ENCODE peak calls at places on chromosomes 11 and 22, in nine cellular contexts. K is left ventricle myocardium inferior, M is nephron progenitor cell, O is A549, W is progenitor cell of endocrine pancreas, Q is heart left ventricle, P is kidney, E is OCI-LY7, Z is WTC11. J is an unnamed sample.
A peak's percentile ranks its signal among the peaks of the same experiment; 100 is the strongest.

GRCh38 chr11:73195191-73196007 is 22.7 kb upstream of the P2RY2 start:
- DNase-seq in K (no peak), M (no peak), O (peak; percentile 64), W (no peak), Q (no peak), P (peak; percentile 48), E (no peak), Z (peak; percentile 8), J (no peak)

GRCh38 chr11:20110908-20111669 is 49.2 kb downstream of the DBX1 start:
- DNase-seq in K (no peak), M (peak; percentile 63), O (peak; percentile 70), W (peak; percentile 52), Q (no peak), P (no peak), E (peak; percentile 65), Z (peak; percentile 83), J (peak; percentile 68)

GRCh38 chr22:40240160-40240559 is 62.4 kb downstream of the TNRC6B start:
- DNase-seq in K (no peak), M (no peak), O (no peak), W (no peak), Q (no peak), P (no peak), E (no peak), Z (no peak), J (no peak)

GRCh38 chr11:70538641-70539359 is 140.5 kb downstream of the CTTN start:
- DNase-seq in K (no peak), M (no peak), O (no peak), W (no peak), Q (no peak), P (peak; percentile 40), E (no peak), Z (no peak), J (no peak)

GRCh38 chr11:66493124-66493523 is 12.9 kb downstream of the DPP3 start:
- DNase-seq in K (no peak), M (no peak), O (no peak), W (no peak), Q (no peak), P (no peak), E (no peak), Z (no peak), J (no peak)

GRCh38 chr11:65425105-65425970 is 2.7 kb downstream of the NEAT1 start:
- DNase-seq in K (peak; percentile 12), M (no peak), O (no peak), W (no peak), Q (no peak), P (peak; percentile 66), E (peak; percentile 86), Z (no peak), J (peak; percentile 32)

GRCh38 chr11:33775832-33776231 is 1.5 kb upstream of the FBXO3 start:
- DNase-seq in K (no peak), M (no peak), O (no peak), W (no peak), Q (no peak), P (no peak), E (no peak), Z (no peak), J (peak; percentile 32)

GRCh38 chr22:20788627-20789344 is 14.9 kb downstream of the SERPIND1 start:
- DNase-seq in K (no peak), M (no peak), O (no peak), W (no peak), Q (no peak), P (no peak), E (no peak), Z (no peak), J (no peak)

DNA sequence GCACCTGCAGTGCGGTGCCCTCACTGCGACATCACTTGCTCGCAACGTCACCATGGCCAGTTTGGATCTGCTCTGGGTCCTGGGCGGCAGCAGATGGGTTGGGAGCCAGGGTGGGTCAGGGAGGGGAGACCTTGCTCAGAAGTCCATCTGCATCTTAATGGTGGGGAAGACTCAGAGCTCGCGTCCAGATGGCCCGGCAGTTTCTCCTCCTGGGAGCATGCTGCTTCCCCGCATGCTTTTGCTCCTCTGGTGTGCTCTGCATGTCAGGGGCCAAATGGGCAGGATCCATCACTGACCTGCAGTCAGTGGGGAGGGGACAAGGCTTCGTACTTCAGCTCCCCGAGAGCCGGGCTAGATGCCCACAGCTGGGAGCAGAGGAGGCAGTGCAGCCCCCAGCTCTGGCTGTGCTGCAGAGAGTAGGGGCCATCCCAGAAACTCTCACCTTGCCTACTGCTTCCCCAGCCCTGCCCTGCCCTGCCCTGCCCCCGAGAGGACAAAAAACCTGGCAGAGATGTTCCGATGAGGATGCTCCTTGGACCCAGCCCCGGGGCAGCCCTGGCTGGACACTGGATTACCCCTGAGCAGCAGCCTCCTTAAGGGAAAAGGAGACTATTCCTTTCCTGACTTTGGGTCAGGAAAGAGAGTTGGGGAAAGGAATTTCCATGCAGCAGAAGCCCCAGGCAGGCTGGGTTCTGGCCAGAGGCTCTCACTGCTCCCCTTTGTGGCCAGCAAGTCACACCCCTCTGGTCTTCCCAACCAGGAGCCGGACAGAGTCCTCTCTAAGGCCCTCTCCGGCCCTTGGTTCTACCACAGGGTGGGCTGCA is 149.9 kb downstream of the PKNOX2 start:
- DNase-seq in K (no peak), M (no peak), O (no peak), W (no peak), Q (no peak), P (no peak), E (no peak), Z (no peak), J (no peak)
- TF ChIP-seq CTCF in K (no peak), M (no peak), O (no peak), W (no peak), Q (no peak), P (no peak), E (no peak), Z (no peak), J (no peak)

DNA sequence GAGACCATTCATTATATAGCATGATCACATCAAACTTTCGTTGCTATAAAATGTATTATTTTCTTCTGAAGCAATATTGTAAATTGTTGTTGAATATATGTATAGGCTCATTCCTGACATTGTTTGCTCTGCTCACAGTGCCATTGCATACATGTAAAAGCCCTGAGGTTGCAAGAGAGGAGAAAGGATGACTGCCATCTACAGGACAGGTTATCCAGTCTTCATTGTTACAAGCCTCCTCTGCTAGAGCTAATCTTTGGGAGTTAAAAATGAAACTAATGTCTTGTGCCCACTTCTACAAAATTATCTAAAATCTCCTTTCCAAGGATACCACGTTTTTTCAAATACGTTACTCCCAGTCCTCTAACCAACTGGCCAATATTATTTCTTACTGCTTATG is 16.4 kb upstream of the OR5AL1 start:
- DNase-seq in K (no peak), M (no peak), O (no peak), W (no peak), Q (no peak), P (no peak), E (no peak), Z (no peak), J (no peak)
- TF ChIP-seq CTCF in K (no peak), M (no peak), O (no peak), W (peak; percentile 15), Q (no peak), P (no peak), E (peak; percentile 26), Z (no peak), J (no peak)

GRCh38 chr11:63590024-63590788 is 24.0 kb downstream of the PLAAT3 start:
- DNase-seq in K (no peak), M (no peak), O (no peak), W (no peak), Q (no peak), P (no peak), E (no peak), Z (no peak), J (no peak)

GRCh38 chr11:63589000-63589399 is 25.2 kb downstream of the PLAAT3 start:
- DNase-seq in K (no peak), M (no peak), O (no peak), W (no peak), Q (no peak), P (no peak), E (no peak), Z (no peak), J (no peak)

GRCh38 chr11:63598556-63598955 is 15.7 kb downstream of the PLAAT3 start:
- DNase-seq in K (no peak), M (no peak), O (no peak), W (no peak), Q (no peak), P (no peak), E (no peak), Z (no peak), J (no peak)

GRCh38 chr11:63595296-63595695 is 18.9 kb downstream of the PLAAT3 start:
- DNase-seq in K (no peak), M (no peak), O (no peak), W (no peak), Q (no peak), P (no peak), E (no peak), Z (no peak), J (no peak)

GRCh38 chr11:63592975-63593395 is 21.2 kb downstream of the PLAAT3 start:
- DNase-seq in K (no peak), M (peak; percentile 23), O (peak; percentile 45), W (no peak), Q (no peak), P (no peak), E (peak; percentile 33), Z (peak; percentile 49), J (no peak)
- TF ChIP-seq CTCF in K (peak; percentile 49), M (peak; percentile 42), O (peak; percentile 62), W (peak; percentile 46), Q (no peak), P (peak; percentile 49), E (peak; percentile 75), Z (no peak), J (no peak)

GRCh38 chr11:107669156-107669740 is 42.6 kb downstream of the SLN start:
- DNase-seq in K (no peak), M (no peak), O (no peak), W (no peak), Q (no peak), P (no peak), E (no peak), Z (no peak), J (no peak)

GRCh38 chr11:107669893-107670601 is 41.8 kb downstream of the SLN start:
- DNase-seq in K (no peak), M (no peak), O (no peak), W (no peak), Q (no peak), P (no peak), E (no peak), Z (no peak), J (no peak)

GRCh38 chr11:107661656-107662055 is 50.2 kb downstream of the SLN start:
- DNase-seq in K (no peak), M (no peak), O (no peak), W (no peak), Q (no peak), P (no peak), E (no peak), Z (no peak), J (no peak)

GRCh38 chr11:107665016-107665415 is 46.8 kb downstream of the SLN start:
- DNase-seq in K (no peak), M (no peak), O (no peak), W (no peak), Q (no peak), P (no peak), E (no peak), Z (no peak), J (no peak)

DNA sequence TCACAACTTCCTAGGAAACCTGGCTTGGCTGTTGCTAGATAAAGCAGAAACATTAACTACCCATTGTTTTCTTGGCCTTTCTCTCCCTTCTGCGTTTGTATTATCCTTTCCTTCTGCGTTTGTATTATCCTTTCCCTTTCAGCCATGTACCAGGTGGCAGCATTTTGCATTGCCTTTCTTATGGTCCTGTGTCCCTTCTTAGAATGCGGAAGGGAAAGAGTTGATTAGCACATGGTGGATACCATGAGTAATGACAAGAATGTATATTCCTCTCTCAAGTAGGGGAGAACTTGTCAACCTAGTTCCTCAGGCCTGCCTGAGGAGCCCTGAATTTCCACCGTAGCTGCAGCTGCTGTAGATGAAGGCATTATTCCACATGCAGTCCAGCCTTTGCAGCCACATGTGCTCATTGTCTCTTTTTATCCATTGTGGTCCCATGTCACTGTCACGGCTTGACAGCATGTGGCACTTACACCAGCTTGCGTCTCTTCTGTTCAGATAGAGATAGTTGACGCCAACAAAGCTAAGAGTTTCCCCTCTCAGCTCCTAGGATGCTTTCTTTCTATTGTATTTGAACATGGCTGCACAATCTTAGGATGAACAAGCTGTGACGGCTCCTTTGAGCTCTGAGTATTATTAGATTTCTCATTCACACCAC is 44.8 kb downstream of the SLN start:
- DNase-seq in K (no peak), M (no peak), O (no peak), W (no peak), Q (no peak), P (no peak), E (no peak), Z (no peak), J (no peak)
- TF ChIP-seq CTCF in K (no peak), M (no peak), O (no peak), W (no peak), Q (no peak), P (no peak), E (no peak), Z (no peak), J (no peak)

J was measured in GM20000.